ENCODE peak calls at places on chromosomes 7 and 10, in ten cellular contexts. K is stimulated activated CD4-positive, alpha-beta T cell treated with anti-CD3 and anti-CD28 coated beads, Interleukin-12 subunit alpha, Interleukin-12 subunit beta, amount 100 ng/mL, for 24 hours; M is left ventricle myocardium inferior; W is stimulated activated naive CD8-positive, alpha-beta T cell treated with anti-CD3 and anti-CD28 coated beads, Interleukin-15, Interleukin-2, amounts not matched to agents 100 U/mL and 50 U/mL, for 24 hours; Y is central memory CD8-positive, alpha-beta T cell; E is SW480; D is activated CD8-positive, alpha-beta memory T cell treated with anti-CD3 and anti-CD28 coated beads for 4 hours; U is thoracic aorta; X is T-helper 17 cell; T is stimulated activated CD8-positive, alpha-beta memory T cell treated with anti-CD3 and anti-CD28 coated beads, Interleukin-12 subunit alpha, Interleukin-12 subunit beta, amount 100 ng/mL, for 1 hour. G is an unnamed sample.

GRCh38 chr10:123165445-123166072 is 11.4 kb downstream of the BUB3 start:
- DNase-seq in K (no peak), M (no peak), W (no peak), Y (no peak), E (no peak), D (no peak), U (no peak), X (no peak), T (no peak), G (no peak)

GRCh38 chr7:142773230-142773629 is 2.5 kb downstream of the PRSS2 start:
- DNase-seq in K (no peak), M (no peak), W (no peak), Y (no peak), E (no peak), D (no peak), U (no peak), X (no peak), T (no peak), G (no peak)

GRCh38 chr10:70786799-70787415 is 1.7 kb upstream of the TBATA start:
- DNase-seq in K (no peak), M (no peak), W (peak; percentile 39), Y (no peak), E (no peak), D (no peak), U (no peak), X (no peak), T (no peak), G (no peak)

GRCh38 chr10:14010083-14010551 is 320.6 kb downstream of the FRMD4A start:
- DNase-seq in K (no peak), M (no peak), W (no peak), Y (no peak), E (peak; percentile 5), D (no peak), U (no peak), X (no peak), T (no peak), G (no peak)

GRCh38 chr10:32985781-32986350 is 27.8 kb upstream of the ITGB1 start:
- DNase-seq in K (no peak), M (no peak), W (no peak), Y (no peak), E (no peak), D (no peak), U (no peak), X (no peak), T (no peak), G (no peak)

GRCh38 chr7:116327751-116328150 is 117.4 kb downstream of the TES start:
- DNase-seq in K (no peak), M (no peak), W (no peak), Y (no peak), E (no peak), D (no peak), U (no peak), X (no peak), T (no peak), G (no peak)

GRCh38 chr10:93417886-93418285 is 64.2 kb downstream of the MYOF start:
- DNase-seq in K (no peak), M (no peak), W (no peak), Y (no peak), E (no peak), D (no peak), U (no peak), X (no peak), T (no peak), G (no peak)

GRCh38 chr7:16841681-16842080 is 36.9 kb upstream of the AGR2 start:
- DNase-seq in K (no peak), M (no peak), W (no peak), Y (no peak), E (no peak), D (no peak), U (no peak), X (no peak), T (no peak), G (no peak)

GRCh38 chr10:3067859-3068179 is 471 bp downstream of the PFKP start:
- DNase-seq in K (no peak), M (no peak), W (peak; percentile 40), Y (no peak), E (no peak), D (no peak), U (no peak), X (no peak), T (no peak), G (no peak)

GRCh38 chr10:86642499-86642898 is 11.8 kb upstream of the OPN4 start:
- DNase-seq in K (no peak), M (no peak), W (no peak), Y (no peak), E (no peak), D (no peak), U (no peak), X (no peak), T (no peak), G (no peak)

GRCh38 chr7:6650521-6651011 is 13.4 kb downstream of the ZNF316 start:
- DNase-seq in K (no peak), M (no peak), W (no peak), Y (no peak), E (no peak), D (no peak), U (no peak), X (no peak), T (no peak), G (no peak)